ENCODE peak calls at places on chromosomes 11 and 22, in five cellular contexts. H is AG09309; I is activated CD8-positive, alpha-beta memory T cell treated with anti-CD3 and anti-CD28 coated beads for 1 hour; E is ACHN; O is fibroblast of lung. Y is an unnamed sample.

GRCh38 chr11:8973121-8973520 is 8.9 kb upstream of the TMEM9B start:
- DNase-seq in O (no peak), E (no peak), I (no peak), H (no peak), Y (no peak)

GRCh38 chr11:29310706-29311342 is 706.0 kb downstream of the KCNA4 start:
- DNase-seq in I (no peak), O (no peak), E (no peak), H (no peak), Y (no peak)

GRCh38 chr11:66739983-66740382 is 11.0 kb upstream of the SPTBN2 start:
- DNase-seq in O (no peak), H (peak; percentile 4), I (no peak), E (no peak), Y (no peak)

GRCh38 chr11:103471546-103471945 is 362.3 kb downstream of the DYNC2H1 start:
- DNase-seq in I (no peak), H (no peak), E (no peak), O (no peak), Y (no peak)

GRCh38 chr11:74019860-74020259 is 11.0 kb upstream of the UCP3 start:
- DNase-seq in O (no peak), E (no peak), H (no peak), I (no peak), Y (no peak)

GRCh38 chr22:37187891-37188761 is at the start of gene C1QTNF6:
- DNase-seq in O (peak; percentile 48), E (peak; percentile 75), H (no peak), I (no peak), Y (no peak)

GRCh38 chr22:19825016-19825339 is 29.7 kb downstream of the GNB1L start:
- DNase-seq in H (no peak), O (no peak), I (no peak), E (no peak), Y (no peak)

GRCh38 chr11:118705111-118705741 is 25.8 kb upstream of the TREH start:
- DNase-seq in H (no peak), I (no peak), O (no peak), E (no peak), Y (no peak)

GRCh38 chr11:132028380-132029240 is 658.2 kb downstream of the NTM start:
- DNase-seq in E (peak; percentile 66), O (peak; percentile 77), I (no peak), H (no peak), Y (no peak)

GRCh38 chr11:2267306-2267861 is 3.0 kb downstream of the ASCL2 start:
- DNase-seq in E (no peak), O (no peak), I (no peak), H (no peak), Y (no peak)

GRCh38 chr22:39169797-39170466 is 17.5 kb upstream of the CBX7 start:
- DNase-seq in O (no peak), H (no peak), I (no peak), E (no peak), Y (no peak)

GRCh38 chr11:68099474-68100405 is 21.4 kb downstream of the CHKA start:
- DNase-seq in H (no peak), I (no peak), E (no peak), O (peak; percentile 9), Y (no peak)

GRCh38 chr11:134949121-134949591 is 537.1 kb upstream of the B3GAT1 start:
- DNase-seq in I (no peak), E (peak; percentile 13), O (peak; percentile 79), H (peak; percentile 35), Y (peak; percentile 72)

GRCh38 chr11:69697861-69698260 is 6.0 kb downstream of the FGF19 start:
- DNase-seq in H (no peak), I (no peak), E (no peak), O (no peak), Y (no peak)

GRCh38 chr11:93608280-93608862 is 53.1 kb upstream of the CEP295 start:
- DNase-seq in H (no peak), O (no peak), I (no peak), E (no peak), Y (no peak)

GRCh38 chr22:29030016-29030617 is 31.5 kb downstream of the C22orf31 start:
- DNase-seq in E (peak; percentile 30), H (peak; percentile 5), I (no peak), O (peak; percentile 37), Y (no peak)

GRCh38 chr11:78228467-78228866 is 39.7 kb downstream of the USP35 start:
- DNase-seq in O (peak; percentile 65), H (no peak), I (no peak), E (peak; percentile 51), Y (no peak)

GRCh38 chr11:135075740-135076139 is 663.7 kb upstream of the B3GAT1 start:
- DNase-seq in H (no peak), O (peak; percentile 12), I (peak; percentile 14), E (peak; percentile 39), Y (no peak)

GRCh38 chr11:32034680-32035079 is 56.2 kb upstream of the RCN1 start:
- DNase-seq in O (peak; percentile 46), H (no peak), E (no peak), I (no peak), Y (no peak)

GRCh38 chr11:64157987-64158386 is 7.9 kb downstream of the MACROD1 start:
- DNase-seq in O (no peak), I (no peak), H (no peak), E (no peak), Y (no peak)

GRCh38 chr11:96075532-96075959 is 151.6 kb upstream of the MTMR2 start:
- DNase-seq in O (no peak), E (peak; percentile 28), H (no peak), I (no peak), Y (peak; percentile 53)

GRCh38 chr11:110095554-110095953 is 2.4 kb downstream of the ZC3H12C start:
- DNase-seq in E (peak; percentile 48), H (no peak), O (no peak), I (no peak), Y (no peak)

GRCh38 chr22:35918466-35918865 is 110.2 kb downstream of the RBFOX2 start:
- DNase-seq in H (no peak), E (no peak), O (no peak), I (no peak), Y (no peak)

GRCh38 chr22:23072911-23073491 is 2.7 kb downstream of the GNAZ start:
- DNase-seq in O (no peak), E (no peak), I (no peak), H (peak; percentile 28), Y (no peak)

GRCh38 chr11:95358516-95359322 is 127.7 kb upstream of the SESN3 start:
- DNase-seq in E (no peak), O (no peak), H (no peak), I (no peak), Y (no peak)